ENCODE peak calls at places on chromosomes 13 and 19, in nine cellular contexts. F is fibroblast of mammary gland; V is NCI-H1694; D is choroid plexus epithelial cell; B is GM20000; C is NCI-H2081; H is NCI-H1092 treated with DMSO at 0.1 percent for 48 hours; Q is effector CD4-positive, alpha-beta T cell; N is MCF 10A. U is an unnamed sample.

GRCh38 chr13:85582890-85583289 is 216.3 kb downstream of the SLITRK6 start:
- DNase-seq in D (peak), B (no peak), Q (no peak), V (no peak), F (peak), H (no peak), N (peak), C (no peak), U (no peak)

GRCh38 chr19:37987356-37988332 is 80.6 kb downstream of the SIPA1L3 start:
- DNase-seq in D (no peak), N (no peak), C (no peak), H (no peak), Q (no peak), F (no peak), B (no peak), V (no peak), U (no peak)

GRCh38 chr19:46670874-46671273 is 9.9 kb upstream of the DACT3 start:
- DNase-seq in B (no peak), Q (no peak), C (no peak), V (no peak), F (no peak), H (no peak), D (peak), N (no peak), U (no peak)

GRCh38 chr19:13652810-13653590 is 111.3 kb upstream of the MRI1 start:
- DNase-seq in Q (no peak), F (no peak), C (peak), B (no peak), D (no peak), N (no peak), V (no peak), H (no peak), U (no peak)

GRCh38 chr13:42788601-42789000 is 7.2 kb downstream of the FAM216B start:
- DNase-seq in D (no peak), V (no peak), N (no peak), F (no peak), B (no peak), C (no peak), Q (no peak), H (no peak), U (no peak)

GRCh38 chr13:51612867-51613266 is 28.6 kb downstream of the WDFY2 start:
- DNase-seq in D (no peak), F (no peak), C (no peak), Q (no peak), V (no peak), N (no peak), H (no peak), B (no peak), U (no peak)

GRCh38 chr19:5974721-5975387 is 3.1 kb downstream of the RANBP3 start:
- DNase-seq in V (no peak), C (no peak), B (peak), H (no peak), D (peak), N (no peak), F (peak), Q (peak), U (peak)

GRCh38 chr13:69319659-69320058 is 788.0 kb upstream of the ATXN8OS start:
- DNase-seq in N (no peak), Q (no peak), B (no peak), F (peak), D (peak), V (no peak), C (no peak), H (no peak), U (no peak)

GRCh38 chr13:56558698-56559320 is 581.9 kb upstream of the PRR20A start:
- DNase-seq in D (no peak), Q (no peak), N (no peak), H (no peak), F (no peak), B (no peak), C (no peak), V (no peak), U (no peak)

GRCh38 chr13:42039457-42039945 is 8.9 kb upstream of the DGKH start:
- DNase-seq in N (peak), D (no peak), F (no peak), V (no peak), H (no peak), B (peak), C (no peak), Q (no peak), U (peak)

GRCh38 chr19:14479985-14480694 is 5.0 kb upstream of the PTGER1 start:
- DNase-seq in F (no peak), C (no peak), D (peak), B (peak), H (no peak), Q (peak), V (no peak), N (no peak), U (peak)

GRCh38 chr19:17311455-17312248 is 2.3 kb downstream of the DDA1 start:
- DNase-seq in N (peak), B (no peak), D (peak), H (no peak), C (no peak), V (no peak), F (peak), Q (no peak), U (no peak)

GRCh38 chr13:51420681-51421476 is 32.0 kb downstream of the INTS6 start:
- DNase-seq in Q (no peak), D (no peak), C (no peak), F (no peak), V (no peak), B (no peak), H (no peak), N (no peak), U (no peak)

GRCh38 chr19:19615086-19615485 is 3.4 kb downstream of the PBX4 start:
- DNase-seq in H (no peak), F (peak), Q (no peak), B (no peak), D (no peak), V (no peak), C (no peak), N (peak), U (no peak)

U was measured in germinal center.